ENCODE peak calls at places on chromosomes 1 and 21, in four cellular contexts. One of them, this sample, is unnamed.

GRCh38 chr21:30710499-30710898 is 8.1 kb downstream of the KRTAP21-3 start:
- DNase-seq in HTR-8/SVneo: no peak
- DNase-seq in activated CD4-positive, alpha-beta T cell treated with anti-CD3 and anti-CD28 coated beads, Interleukin-2, amount 10 ng/mL, durations not matched to agents 7 days and 5 days: no peak
- DNase-seq in HT1080: no peak
- DNase-seq in this sample: no peak

GRCh38 chr1:47608296-47608875 is 170.5 kb downstream of the FOXD2 start:
- DNase-seq in HTR-8/SVneo: no peak
- DNase-seq in activated CD4-positive, alpha-beta T cell treated with anti-CD3 and anti-CD28 coated beads, Interleukin-2, amount 10 ng/mL, durations not matched to agents 7 days and 5 days: no peak
- DNase-seq in HT1080: no peak
- DNase-seq in this sample: no peak

GRCh38 chr1:25927541-25928265 is 21.5 kb upstream of the STMN1 start:
- DNase-seq in HTR-8/SVneo: no peak
- DNase-seq in activated CD4-positive, alpha-beta T cell treated with anti-CD3 and anti-CD28 coated beads, Interleukin-2, amount 10 ng/mL, durations not matched to agents 7 days and 5 days: no peak
- DNase-seq in HT1080: no peak
- DNase-seq in this sample: no peak

GRCh38 chr21:37710555-37711293 is 205.5 kb downstream of the KCNJ6 start:
- DNase-seq in HTR-8/SVneo: peak
- DNase-seq in activated CD4-positive, alpha-beta T cell treated with anti-CD3 and anti-CD28 coated beads, Interleukin-2, amount 10 ng/mL, durations not matched to agents 7 days and 5 days: no peak
- DNase-seq in HT1080: no peak
- DNase-seq in this sample: no peak

GRCh38 chr1:156656779-156657160 is 14.9 kb downstream of the BCAN start:
- DNase-seq in HTR-8/SVneo: no peak
- DNase-seq in activated CD4-positive, alpha-beta T cell treated with anti-CD3 and anti-CD28 coated beads, Interleukin-2, amount 10 ng/mL, durations not matched to agents 7 days and 5 days: no peak
- DNase-seq in HT1080: no peak
- DNase-seq in this sample: no peak

GRCh38 chr1:33852711-33853110 is 11.2 kb upstream of the HMGB4 start:
- DNase-seq in HTR-8/SVneo: no peak
- DNase-seq in activated CD4-positive, alpha-beta T cell treated with anti-CD3 and anti-CD28 coated beads, Interleukin-2, amount 10 ng/mL, durations not matched to agents 7 days and 5 days: no peak
- DNase-seq in HT1080: no peak
- DNase-seq in this sample: no peak

GRCh38 chr1:177858222-177858894 is 111.5 kb downstream of the SEC16B start:
- DNase-seq in HTR-8/SVneo: no peak
- DNase-seq in activated CD4-positive, alpha-beta T cell treated with anti-CD3 and anti-CD28 coated beads, Interleukin-2, amount 10 ng/mL, durations not matched to agents 7 days and 5 days: no peak
- DNase-seq in HT1080: no peak
- DNase-seq in this sample: peak

GRCh38 chr1:111517464-111518225 is 14.2 kb upstream of the ADORA3 start:
- DNase-seq in HTR-8/SVneo: no peak
- DNase-seq in activated CD4-positive, alpha-beta T cell treated with anti-CD3 and anti-CD28 coated beads, Interleukin-2, amount 10 ng/mL, durations not matched to agents 7 days and 5 days: peak
- DNase-seq in HT1080: no peak
- DNase-seq in this sample: no peak

GRCh38 chr1:193322218-193322617 is 135.8 kb upstream of the B3GALT2 start:
- DNase-seq in HTR-8/SVneo: peak
- DNase-seq in activated CD4-positive, alpha-beta T cell treated with anti-CD3 and anti-CD28 coated beads, Interleukin-2, amount 10 ng/mL, durations not matched to agents 7 days and 5 days: no peak
- DNase-seq in HT1080: peak
- DNase-seq in this sample: peak

GRCh38 chr1:231442735-231443134 is 20.6 kb upstream of the EGLN1 start:
- DNase-seq in HTR-8/SVneo: no peak
- DNase-seq in activated CD4-positive, alpha-beta T cell treated with anti-CD3 and anti-CD28 coated beads, Interleukin-2, amount 10 ng/mL, durations not matched to agents 7 days and 5 days: no peak
- DNase-seq in HT1080: peak
- DNase-seq in this sample: no peak

GRCh38 chr1:34796990-34797389 is 4.2 kb downstream of the GJA4 start:
- DNase-seq in HTR-8/SVneo: no peak
- DNase-seq in activated CD4-positive, alpha-beta T cell treated with anti-CD3 and anti-CD28 coated beads, Interleukin-2, amount 10 ng/mL, durations not matched to agents 7 days and 5 days: no peak
- DNase-seq in HT1080: no peak
- DNase-seq in this sample: no peak

GRCh38 chr1:229379901-229380300 is 37.1 kb upstream of the CCSAP start:
- DNase-seq in HTR-8/SVneo: no peak
- DNase-seq in activated CD4-positive, alpha-beta T cell treated with anti-CD3 and anti-CD28 coated beads, Interleukin-2, amount 10 ng/mL, durations not matched to agents 7 days and 5 days: no peak
- DNase-seq in HT1080: no peak
- DNase-seq in this sample: no peak

GRCh38 chr1:211420389-211420788 is 71.6 kb downstream of the RD3 start:
- DNase-seq in HTR-8/SVneo: no peak
- DNase-seq in activated CD4-positive, alpha-beta T cell treated with anti-CD3 and anti-CD28 coated beads, Interleukin-2, amount 10 ng/mL, durations not matched to agents 7 days and 5 days: no peak
- DNase-seq in HT1080: peak
- DNase-seq in this sample: peak

GRCh38 chr1:67535474-67535873 is 105.3 kb upstream of the SERBP1 start:
- DNase-seq in HTR-8/SVneo: peak
- DNase-seq in activated CD4-positive, alpha-beta T cell treated with anti-CD3 and anti-CD28 coated beads, Interleukin-2, amount 10 ng/mL, durations not matched to agents 7 days and 5 days: peak
- DNase-seq in HT1080: peak
- DNase-seq in this sample: peak

GRCh38 chr21:34883501-34884271 is 165.4 kb downstream of the RUNX1 start:
- DNase-seq in HTR-8/SVneo: no peak
- DNase-seq in activated CD4-positive, alpha-beta T cell treated with anti-CD3 and anti-CD28 coated beads, Interleukin-2, amount 10 ng/mL, durations not matched to agents 7 days and 5 days: no peak
- DNase-seq in HT1080: no peak
- DNase-seq in this sample: no peak

GRCh38 chr1:33606272-33606671 is 133.8 kb downstream of the ZSCAN20 start:
- DNase-seq in HTR-8/SVneo: no peak
- DNase-seq in activated CD4-positive, alpha-beta T cell treated with anti-CD3 and anti-CD28 coated beads, Interleukin-2, amount 10 ng/mL, durations not matched to agents 7 days and 5 days: no peak
- DNase-seq in HT1080: no peak
- DNase-seq in this sample: no peak

GRCh38 chr1:35030338-35031102 is 1.2 kb downstream of the ZMYM6 start:
- DNase-seq in HTR-8/SVneo: no peak
- DNase-seq in activated CD4-positive, alpha-beta T cell treated with anti-CD3 and anti-CD28 coated beads, Interleukin-2, amount 10 ng/mL, durations not matched to agents 7 days and 5 days: no peak
- DNase-seq in HT1080: peak
- DNase-seq in this sample: no peak

GRCh38 chr1:167263784-167264464 is 43.2 kb downstream of the POU2F1 start:
- DNase-seq in HTR-8/SVneo: peak
- DNase-seq in activated CD4-positive, alpha-beta T cell treated with anti-CD3 and anti-CD28 coated beads, Interleukin-2, amount 10 ng/mL, durations not matched to agents 7 days and 5 days: no peak
- DNase-seq in HT1080: peak
- DNase-seq in this sample: no peak

GRCh38 chr1:53962395-53962794 is 16.2 kb downstream of the LRRC42 start:
- DNase-seq in HTR-8/SVneo: no peak
- DNase-seq in activated CD4-positive, alpha-beta T cell treated with anti-CD3 and anti-CD28 coated beads, Interleukin-2, amount 10 ng/mL, durations not matched to agents 7 days and 5 days: no peak
- DNase-seq in HT1080: no peak
- DNase-seq in this sample: no peak

GRCh38 chr1:6275826-6276764 is 15.2 kb upstream of the GPR153 start:
- DNase-seq in HTR-8/SVneo: no peak
- DNase-seq in activated CD4-positive, alpha-beta T cell treated with anti-CD3 and anti-CD28 coated beads, Interleukin-2, amount 10 ng/mL, durations not matched to agents 7 days and 5 days: no peak
- DNase-seq in HT1080: no peak
- DNase-seq in this sample: peak

GRCh38 chr1:27872059-27872801 is at the start of gene THEMIS2:
- DNase-seq in HTR-8/SVneo: peak
- DNase-seq in activated CD4-positive, alpha-beta T cell treated with anti-CD3 and anti-CD28 coated beads, Interleukin-2, amount 10 ng/mL, durations not matched to agents 7 days and 5 days: peak
- DNase-seq in HT1080: no peak
- DNase-seq in this sample: peak

GRCh38 chr1:160460214-160460642 is 59.9 kb downstream of the VANGL2 start:
- DNase-seq in HTR-8/SVneo: no peak
- DNase-seq in activated CD4-positive, alpha-beta T cell treated with anti-CD3 and anti-CD28 coated beads, Interleukin-2, amount 10 ng/mL, durations not matched to agents 7 days and 5 days: no peak
- DNase-seq in HT1080: no peak
- DNase-seq in this sample: no peak

GRCh38 chr1:46281021-46281420 is 22.4 kb downstream of the LRRC41 start:
- DNase-seq in HTR-8/SVneo: no peak
- DNase-seq in activated CD4-positive, alpha-beta T cell treated with anti-CD3 and anti-CD28 coated beads, Interleukin-2, amount 10 ng/mL, durations not matched to agents 7 days and 5 days: no peak
- DNase-seq in HT1080: no peak
- DNase-seq in this sample: no peak

GRCh38 chr21:41147096-41147978 is 20.6 kb upstream of the BACE2 start:
- DNase-seq in HTR-8/SVneo: no peak
- DNase-seq in activated CD4-positive, alpha-beta T cell treated with anti-CD3 and anti-CD28 coated beads, Interleukin-2, amount 10 ng/mL, durations not matched to agents 7 days and 5 days: no peak
- DNase-seq in HT1080: no peak
- DNase-seq in this sample: no peak

GRCh38 chr1:183023601-183024351 is 556 bp downstream of the LAMC1 start:
- DNase-seq in HTR-8/SVneo: peak
- DNase-seq in activated CD4-positive, alpha-beta T cell treated with anti-CD3 and anti-CD28 coated beads, Interleukin-2, amount 10 ng/mL, durations not matched to agents 7 days and 5 days: peak
- DNase-seq in HT1080: peak
- DNase-seq in this sample: no peak

GRCh38 chr1:48005254-48006162 is 8.3 kb upstream of the TRABD2B start:
- DNase-seq in HTR-8/SVneo: no peak
- DNase-seq in activated CD4-positive, alpha-beta T cell treated with anti-CD3 and anti-CD28 coated beads, Interleukin-2, amount 10 ng/mL, durations not matched to agents 7 days and 5 days: no peak
- DNase-seq in HT1080: no peak
- DNase-seq in this sample: no peak

GRCh38 chr1:183689770-183690204 is 36.7 kb upstream of the APOBEC4 start:
- DNase-seq in HTR-8/SVneo: no peak
- DNase-seq in activated CD4-positive, alpha-beta T cell treated with anti-CD3 and anti-CD28 coated beads, Interleukin-2, amount 10 ng/mL, durations not matched to agents 7 days and 5 days: no peak
- DNase-seq in HT1080: no peak
- DNase-seq in this sample: no peak

GRCh38 chr21:17775431-17776126 is 43.6 kb downstream of the C21orf91 start:
- DNase-seq in HTR-8/SVneo: no peak
- DNase-seq in activated CD4-positive, alpha-beta T cell treated with anti-CD3 and anti-CD28 coated beads, Interleukin-2, amount 10 ng/mL, durations not matched to agents 7 days and 5 days: peak
- DNase-seq in HT1080: no peak
- DNase-seq in this sample: no peak

GRCh38 chr1:53047737-53048344 is 14.2 kb upstream of the PODN start:
- DNase-seq in HTR-8/SVneo: no peak
- DNase-seq in activated CD4-positive, alpha-beta T cell treated with anti-CD3 and anti-CD28 coated beads, Interleukin-2, amount 10 ng/mL, durations not matched to agents 7 days and 5 days: no peak
- DNase-seq in HT1080: peak
- DNase-seq in this sample: peak

GRCh38 chr1:229124471-229125198 is 146.3 kb upstream of the RAB4A start:
- DNase-seq in HTR-8/SVneo: no peak
- DNase-seq in activated CD4-positive, alpha-beta T cell treated with anti-CD3 and anti-CD28 coated beads, Interleukin-2, amount 10 ng/mL, durations not matched to agents 7 days and 5 days: no peak
- DNase-seq in HT1080: no peak
- DNase-seq in this sample: no peak

GRCh38 chr1:116682641-116683221 is 15.2 kb upstream of the IGSF3 start:
- DNase-seq in HTR-8/SVneo: no peak
- DNase-seq in activated CD4-positive, alpha-beta T cell treated with anti-CD3 and anti-CD28 coated beads, Interleukin-2, amount 10 ng/mL, durations not matched to agents 7 days and 5 days: no peak
- DNase-seq in HT1080: no peak
- DNase-seq in this sample: no peak

GRCh38 chr1:153790282-153790995 is 15.2 kb downstream of the SLC27A3 start:
- DNase-seq in HTR-8/SVneo: no peak
- DNase-seq in activated CD4-positive, alpha-beta T cell treated with anti-CD3 and anti-CD28 coated beads, Interleukin-2, amount 10 ng/mL, durations not matched to agents 7 days and 5 days: no peak
- DNase-seq in HT1080: no peak
- DNase-seq in this sample: peak

GRCh38 chr1:9065213-9065751 is 4.2 kb downstream of the SLC2A5 start:
- DNase-seq in HTR-8/SVneo: no peak
- DNase-seq in activated CD4-positive, alpha-beta T cell treated with anti-CD3 and anti-CD28 coated beads, Interleukin-2, amount 10 ng/mL, durations not matched to agents 7 days and 5 days: no peak
- DNase-seq in HT1080: no peak
- DNase-seq in this sample: no peak

GRCh38 chr1:57215175-57215574 is 208.7 kb downstream of the DAB1 start:
- DNase-seq in HTR-8/SVneo: no peak
- DNase-seq in activated CD4-positive, alpha-beta T cell treated with anti-CD3 and anti-CD28 coated beads, Interleukin-2, amount 10 ng/mL, durations not matched to agents 7 days and 5 days: no peak
- DNase-seq in HT1080: no peak
- DNase-seq in this sample: no peak

GRCh38 chr1:109980324-109981127 is 4.0 kb upstream of the AHCYL1 start:
- DNase-seq in HTR-8/SVneo: no peak
- DNase-seq in activated CD4-positive, alpha-beta T cell treated with anti-CD3 and anti-CD28 coated beads, Interleukin-2, amount 10 ng/mL, durations not matched to agents 7 days and 5 days: peak
- DNase-seq in HT1080: peak
- DNase-seq in this sample: no peak